ENCODE peak calls at places on chromosomes 5 and 9, in five cellular contexts. One of them, this sample, is unnamed.

GRCh38 chr9:89877051-89878002 is 272.5 kb downstream of the GADD45G start:
- DNase-seq in fibroblast of lung: no peak
- DNase-seq in epithelial cell of esophagus: no peak
- DNase-seq in mucosa of descending colon: no peak
- DNase-seq in fibroblast of the aortic adventitia: no peak
- DNase-seq in this sample: no peak

GRCh38 chr9:130668196-130668595 is 3.8 kb downstream of the PRDM12 start:
- DNase-seq in fibroblast of lung: no peak
- DNase-seq in epithelial cell of esophagus: no peak
- DNase-seq in mucosa of descending colon: no peak
- DNase-seq in fibroblast of the aortic adventitia: no peak
- DNase-seq in this sample: no peak

GRCh38 chr9:129273136-129273895 is 95.3 kb upstream of the IER5L start:
- DNase-seq in fibroblast of lung: no peak
- DNase-seq in epithelial cell of esophagus: no peak
- DNase-seq in mucosa of descending colon: no peak
- DNase-seq in fibroblast of the aortic adventitia: no peak
- DNase-seq in this sample: no peak

GRCh38 chr9:38421498-38422211 is 2.6 kb downstream of the IGFBPL1 start:
- DNase-seq in fibroblast of lung: no peak
- DNase-seq in epithelial cell of esophagus: no peak
- DNase-seq in mucosa of descending colon: no peak
- DNase-seq in fibroblast of the aortic adventitia: no peak
- DNase-seq in this sample: no peak

GRCh38 chr5:145962001-145962400 is 25.6 kb downstream of the SH3RF2 start:
- DNase-seq in fibroblast of lung: no peak
- DNase-seq in epithelial cell of esophagus: no peak
- DNase-seq in mucosa of descending colon: no peak
- DNase-seq in fibroblast of the aortic adventitia: no peak
- DNase-seq in this sample: no peak

GRCh38 chr9:86751207-86751606 is 196.1 kb downstream of the GAS1 start:
- DNase-seq in fibroblast of lung: no peak
- DNase-seq in epithelial cell of esophagus: no peak
- DNase-seq in mucosa of descending colon: no peak
- DNase-seq in fibroblast of the aortic adventitia: no peak
- DNase-seq in this sample: no peak

GRCh38 chr5:74648835-74649286 is 8.3 kb upstream of the ENC1 start:
- DNase-seq in fibroblast of lung: peak; percentile 74
- DNase-seq in epithelial cell of esophagus: peak; percentile 73
- DNase-seq in mucosa of descending colon: no peak
- DNase-seq in fibroblast of the aortic adventitia: peak; percentile 79
- DNase-seq in this sample: no peak

GRCh38 chr9:72394061-72394460 is 29.1 kb upstream of the ZFAND5 start:
- DNase-seq in fibroblast of lung: no peak
- DNase-seq in epithelial cell of esophagus: no peak
- DNase-seq in mucosa of descending colon: no peak
- DNase-seq in fibroblast of the aortic adventitia: no peak
- DNase-seq in this sample: no peak

GRCh38 chr9:96644137-96644536 is 11.0 kb downstream of the PRXL2C start:
- DNase-seq in fibroblast of lung: no peak
- DNase-seq in epithelial cell of esophagus: no peak
- DNase-seq in mucosa of descending colon: no peak
- DNase-seq in fibroblast of the aortic adventitia: no peak
- DNase-seq in this sample: no peak

GRCh38 chr5:132009706-132010405 is 1.6 kb downstream of the ACSL6 start:
- DNase-seq in fibroblast of lung: no peak
- DNase-seq in epithelial cell of esophagus: no peak
- DNase-seq in mucosa of descending colon: peak; percentile 9
- DNase-seq in fibroblast of the aortic adventitia: no peak
- DNase-seq in this sample: no peak

GRCh38 chr5:117013280-117013877 is 438.8 kb upstream of the SEMA6A start:
- DNase-seq in fibroblast of lung: no peak
- DNase-seq in epithelial cell of esophagus: peak; percentile 1
- DNase-seq in mucosa of descending colon: no peak
- DNase-seq in fibroblast of the aortic adventitia: no peak
- DNase-seq in this sample: no peak

GRCh38 chr5:53027913-53028312 is 38.8 kb downstream of the ITGA2 start:
- DNase-seq in fibroblast of lung: peak; percentile 83
- DNase-seq in epithelial cell of esophagus: peak; percentile 97
- DNase-seq in mucosa of descending colon: no peak
- DNase-seq in fibroblast of the aortic adventitia: peak; percentile 88
- DNase-seq in this sample: peak; percentile 91

GRCh38 chr9:108816037-108816436 is 39.7 kb downstream of the ACTL7B start:
- DNase-seq in fibroblast of lung: no peak
- DNase-seq in epithelial cell of esophagus: no peak
- DNase-seq in mucosa of descending colon: no peak
- DNase-seq in fibroblast of the aortic adventitia: no peak
- DNase-seq in this sample: no peak

GRCh38 chr5:73119492-73120157 is 750 bp upstream of the TMEM171 start:
- DNase-seq in fibroblast of lung: no peak
- DNase-seq in epithelial cell of esophagus: peak; percentile 30
- DNase-seq in mucosa of descending colon: peak; percentile 66
- DNase-seq in fibroblast of the aortic adventitia: no peak
- DNase-seq in this sample: no peak

GRCh38 chr5:8456846-8457186 is 587.9 kb downstream of the MTRR start:
- DNase-seq in fibroblast of lung: no peak
- DNase-seq in epithelial cell of esophagus: no peak
- DNase-seq in mucosa of descending colon: no peak
- DNase-seq in fibroblast of the aortic adventitia: no peak
- DNase-seq in this sample: no peak

GRCh38 chr5:1808466-1808865 is 7.3 kb downstream of the NDUFS6 start:
- DNase-seq in fibroblast of lung: peak; percentile 25
- DNase-seq in epithelial cell of esophagus: peak; percentile 87
- DNase-seq in mucosa of descending colon: no peak
- DNase-seq in fibroblast of the aortic adventitia: peak; percentile 23
- DNase-seq in this sample: no peak

GRCh38 chr5:155539958-155540595 is 526.5 kb downstream of the KIF4B start:
- DNase-seq in fibroblast of lung: no peak
- DNase-seq in epithelial cell of esophagus: no peak
- DNase-seq in mucosa of descending colon: no peak
- DNase-seq in fibroblast of the aortic adventitia: no peak
- DNase-seq in this sample: no peak

GRCh38 chr5:1547655-1548054 is 23.9 kb upstream of the LPCAT1 start:
- DNase-seq in fibroblast of lung: no peak
- DNase-seq in epithelial cell of esophagus: no peak
- DNase-seq in mucosa of descending colon: no peak
- DNase-seq in fibroblast of the aortic adventitia: no peak
- DNase-seq in this sample: no peak

GRCh38 chr5:133225671-133226152 is 173.9 kb downstream of the HSPA4 start:
- DNase-seq in fibroblast of lung: peak; percentile 85
- DNase-seq in epithelial cell of esophagus: peak; percentile 59
- DNase-seq in mucosa of descending colon: peak; percentile 53
- DNase-seq in fibroblast of the aortic adventitia: peak; percentile 35
- DNase-seq in this sample: peak; percentile 90

GRCh38 chr5:17314907-17315471 is 97.6 kb downstream of the BASP1 start:
- DNase-seq in fibroblast of lung: peak; percentile 61
- DNase-seq in epithelial cell of esophagus: no peak
- DNase-seq in mucosa of descending colon: no peak
- DNase-seq in fibroblast of the aortic adventitia: peak; percentile 60
- DNase-seq in this sample: no peak

GRCh38 chr9:16121168-16121567 is 568.3 kb downstream of the CCDC171 start:
- DNase-seq in fibroblast of lung: no peak
- DNase-seq in epithelial cell of esophagus: no peak
- DNase-seq in mucosa of descending colon: no peak
- DNase-seq in fibroblast of the aortic adventitia: no peak
- DNase-seq in this sample: no peak

GRCh38 chr5:5276471-5276870 is 136.3 kb downstream of the ADAMTS16 start:
- DNase-seq in fibroblast of lung: no peak
- DNase-seq in epithelial cell of esophagus: no peak
- DNase-seq in mucosa of descending colon: no peak
- DNase-seq in fibroblast of the aortic adventitia: no peak
- DNase-seq in this sample: no peak

GRCh38 chr9:15249042-15249818 is 57.8 kb downstream of the TTC39B start:
- DNase-seq in fibroblast of lung: peak; percentile 65
- DNase-seq in epithelial cell of esophagus: no peak
- DNase-seq in mucosa of descending colon: no peak
- DNase-seq in fibroblast of the aortic adventitia: peak; percentile 72
- DNase-seq in this sample: no peak

GRCh38 chr5:42614509-42614908 is 142.1 kb upstream of the CCDC152 start:
- DNase-seq in fibroblast of lung: peak; percentile 69
- DNase-seq in epithelial cell of esophagus: peak; percentile 28
- DNase-seq in mucosa of descending colon: no peak
- DNase-seq in fibroblast of the aortic adventitia: peak; percentile 43
- DNase-seq in this sample: no peak

GRCh38 chr9:134161647-134162046 is 2.7 kb downstream of the RNU6ATAC start:
- DNase-seq in fibroblast of lung: no peak
- DNase-seq in epithelial cell of esophagus: no peak
- DNase-seq in mucosa of descending colon: no peak
- DNase-seq in fibroblast of the aortic adventitia: no peak
- DNase-seq in this sample: no peak

GRCh38 chr5:72328172-72328571 is 8.0 kb downstream of the PTCD2 start:
- DNase-seq in fibroblast of lung: peak; percentile 66
- DNase-seq in epithelial cell of esophagus: peak; percentile 46
- DNase-seq in mucosa of descending colon: no peak
- DNase-seq in fibroblast of the aortic adventitia: peak; percentile 74
- DNase-seq in this sample: peak; percentile 96

GRCh38 chr5:1336106-1336561 is 8.8 kb downstream of the CLPTM1L start:
- DNase-seq in fibroblast of lung: no peak
- DNase-seq in epithelial cell of esophagus: no peak
- DNase-seq in mucosa of descending colon: no peak
- DNase-seq in fibroblast of the aortic adventitia: no peak
- DNase-seq in this sample: no peak

GRCh38 chr9:79989079-79989478 is 417.3 kb downstream of the TLE4 start:
- DNase-seq in fibroblast of lung: no peak
- DNase-seq in epithelial cell of esophagus: no peak
- DNase-seq in mucosa of descending colon: no peak
- DNase-seq in fibroblast of the aortic adventitia: no peak
- DNase-seq in this sample: no peak

GRCh38 chr5:147382776-147383175 is 127.1 kb downstream of the DPYSL3 start:
- DNase-seq in fibroblast of lung: no peak
- DNase-seq in epithelial cell of esophagus: no peak
- DNase-seq in mucosa of descending colon: no peak
- DNase-seq in fibroblast of the aortic adventitia: no peak
- DNase-seq in this sample: no peak

GRCh38 chr5:117623042-117623815 is 1048.6 kb upstream of the SEMA6A start:
- DNase-seq in fibroblast of lung: peak; percentile 25
- DNase-seq in epithelial cell of esophagus: peak; percentile 52
- DNase-seq in mucosa of descending colon: no peak
- DNase-seq in fibroblast of the aortic adventitia: no peak
- DNase-seq in this sample: no peak

GRCh38 chr5:154092356-154092755 is 53.6 kb downstream of the MFAP3 start:
- DNase-seq in fibroblast of lung: no peak
- DNase-seq in epithelial cell of esophagus: no peak
- DNase-seq in mucosa of descending colon: no peak
- DNase-seq in fibroblast of the aortic adventitia: peak; percentile 34
- DNase-seq in this sample: peak; percentile 79

GRCh38 chr9:93946338-93946712 is 8.8 kb downstream of the BARX1 start:
- DNase-seq in fibroblast of lung: no peak
- DNase-seq in epithelial cell of esophagus: no peak
- DNase-seq in mucosa of descending colon: no peak
- DNase-seq in fibroblast of the aortic adventitia: no peak
- DNase-seq in this sample: no peak
- H3K4me3 ChIP-seq in fibroblast of lung: no peak overlapping the region
- H3K4me3 ChIP-seq in epithelial cell of esophagus: no peak overlapping the region
- H3K4me3 ChIP-seq in mucosa of descending colon: no peak overlapping the region
- H3K4me3 ChIP-seq in fibroblast of the aortic adventitia: no peak overlapping the region
- H3K4me3 ChIP-seq in this sample: peak overlapping the region; percentile 49

DNA sequence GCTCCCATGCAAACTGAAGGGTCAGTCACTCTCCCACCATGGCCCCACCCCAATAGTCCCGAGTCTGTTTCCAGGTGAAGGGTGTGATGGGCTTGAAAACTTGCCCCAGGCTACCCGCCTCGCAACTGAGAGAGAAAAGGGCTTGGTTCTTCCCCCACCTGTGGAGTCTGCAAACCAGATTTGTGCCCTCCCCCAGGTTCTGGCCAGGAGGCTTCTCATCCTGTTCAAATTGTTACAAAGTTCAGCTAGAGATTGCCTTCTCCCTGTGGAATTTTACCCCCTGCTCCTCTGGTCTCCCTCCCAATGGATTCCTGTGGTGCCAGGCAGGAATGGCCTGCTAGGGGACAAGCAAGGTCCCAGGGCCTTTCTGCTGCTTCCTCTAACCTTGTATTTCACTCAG is 93.1 kb upstream of the ACO1 start:
- DNase-seq in fibroblast of lung: no peak
- DNase-seq in epithelial cell of esophagus: no peak
- DNase-seq in mucosa of descending colon: no peak
- DNase-seq in fibroblast of the aortic adventitia: no peak
- DNase-seq in this sample: peak; percentile 4
- H3K4me3 ChIP-seq in fibroblast of lung: no peak overlapping the region
- H3K4me3 ChIP-seq in epithelial cell of esophagus: no peak overlapping the region
- H3K4me3 ChIP-seq in mucosa of descending colon: no peak overlapping the region
- H3K4me3 ChIP-seq in fibroblast of the aortic adventitia: no peak overlapping the region
- H3K4me3 ChIP-seq in this sample: no peak overlapping the region

GRCh38 chr5:24225051-24225450 is 419.7 kb downstream of the CDH10 start:
- DNase-seq in fibroblast of lung: no peak
- DNase-seq in epithelial cell of esophagus: peak; percentile 17
- DNase-seq in mucosa of descending colon: no peak
- DNase-seq in fibroblast of the aortic adventitia: no peak
- DNase-seq in this sample: no peak
- H3K4me3 ChIP-seq in fibroblast of lung: no peak overlapping the region
- H3K4me3 ChIP-seq in epithelial cell of esophagus: no peak overlapping the region
- H3K4me3 ChIP-seq in mucosa of descending colon: no peak overlapping the region
- H3K4me3 ChIP-seq in fibroblast of the aortic adventitia: no peak overlapping the region
- H3K4me3 ChIP-seq in this sample: no peak overlapping the region

GRCh38 chr5:20972419-20972925 is 984.5 kb upstream of the CDH18 start:
- DNase-seq in fibroblast of lung: peak; percentile 96
- DNase-seq in epithelial cell of esophagus: peak; percentile 86
- DNase-seq in mucosa of descending colon: no peak
- DNase-seq in fibroblast of the aortic adventitia: peak; percentile 31
- DNase-seq in this sample: peak; percentile 77
- H3K4me3 ChIP-seq in fibroblast of lung: no peak overlapping the region
- H3K4me3 ChIP-seq in epithelial cell of esophagus: peak overlapping the region; percentile 26
- H3K4me3 ChIP-seq in mucosa of descending colon: no peak overlapping the region
- H3K4me3 ChIP-seq in fibroblast of the aortic adventitia: peak overlapping the region; percentile 37
- H3K4me3 ChIP-seq in this sample: peak overlapping the region; percentile 48

DNA sequence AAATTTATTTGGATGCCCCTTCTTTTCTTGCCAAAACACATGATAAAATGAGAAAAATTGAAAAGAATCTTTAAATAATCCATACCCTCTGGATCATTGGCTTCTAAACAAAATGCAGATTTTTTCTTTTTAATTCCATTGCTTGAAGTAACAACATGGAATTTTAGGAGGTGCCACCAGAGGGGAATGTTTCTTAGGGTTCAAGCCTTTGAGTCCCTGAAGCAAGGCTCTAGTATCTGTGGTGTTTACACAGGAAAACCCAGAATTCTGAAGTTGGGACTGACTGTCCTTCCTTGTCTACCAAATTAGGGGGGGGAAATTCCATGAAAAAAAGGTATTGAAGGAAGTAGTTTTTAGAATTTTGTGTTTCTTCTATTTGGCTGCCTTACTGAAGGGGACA is 69.4 kb downstream of the LMNB1 start:
- DNase-seq in fibroblast of lung: peak; percentile 52
- DNase-seq in epithelial cell of esophagus: peak; percentile 11
- DNase-seq in mucosa of descending colon: no peak
- DNase-seq in fibroblast of the aortic adventitia: peak; percentile 74
- DNase-seq in this sample: no peak
- H3K4me3 ChIP-seq in fibroblast of lung: no peak overlapping the region
- H3K4me3 ChIP-seq in epithelial cell of esophagus: no peak overlapping the region
- H3K4me3 ChIP-seq in mucosa of descending colon: no peak overlapping the region
- H3K4me3 ChIP-seq in fibroblast of the aortic adventitia: no peak overlapping the region
- H3K4me3 ChIP-seq in this sample: no peak overlapping the region

This sample was measured in MG63.